ENCODE peak calls at places on chromosome 5, in six cellular contexts. T, P, Y, R, O and M are unnamed samples.

GRCh38 chr5:33556330-33557328 is 115.9 kb downstream of the TARS1 start:
- DNase-seq in Y (no peak), P (no peak), T (no peak), R (no peak), O (peak), M (no peak)

GRCh38 chr5:179763215-179763945 is 30.4 kb upstream of the LTC4S start:
- DNase-seq in P (peak), O (peak), Y (no peak), T (no peak), R (peak), M (peak)

GRCh38 chr5:143495823-143496275 is 92.4 kb upstream of the NR3C1 start:
- DNase-seq in Y (no peak), P (no peak), O (no peak), R (no peak), T (no peak), M (no peak)

GRCh38 chr5:9140711-9141110 is 405.2 kb downstream of the SEMA5A start:
- DNase-seq in P (no peak), R (no peak), T (no peak), Y (no peak), O (no peak), M (no peak)

GRCh38 chr5:153543959-153544470 is 53.5 kb downstream of the GRIA1 start:
- DNase-seq in O (no peak), P (no peak), R (no peak), Y (no peak), T (no peak), M (no peak)

GRCh38 chr5:150778517-150779396 is at the start of gene SMIM3:
- DNase-seq in R (peak), O (peak), Y (no peak), P (peak), T (peak), M (peak)

GRCh38 chr5:132787076-132787475 is 10.0 kb upstream of the SEPTIN8 start:
- DNase-seq in P (no peak), T (no peak), O (no peak), Y (no peak), R (no peak), M (no peak)

GRCh38 chr5:176388003-176388340 is 426 bp downstream of the NOP16 start:
- DNase-seq in P (peak), O (peak), R (peak), T (no peak), Y (no peak), M (no peak)

GRCh38 chr5:67542489-67542888 is 345.9 kb upstream of the CD180 start:
- DNase-seq in P (no peak), R (no peak), Y (no peak), T (no peak), O (no peak), M (no peak)

GRCh38 chr5:179858241-179858585 is 404 bp downstream of the MRNIP start:
- DNase-seq in O (peak), P (peak), Y (peak), R (peak), T (peak), M (peak)

GRCh38 chr5:93789173-93790070 is 48.0 kb upstream of the POU5F2 start:
- DNase-seq in R (no peak), Y (no peak), T (no peak), O (no peak), P (no peak), M (no peak)

GRCh38 chr5:177131711-177132503 is 1.7 kb upstream of the NSD1 start:
- DNase-seq in R (no peak), P (peak), O (no peak), T (peak), Y (no peak), M (peak)

GRCh38 chr5:54251981-54252380 is 58.4 kb downstream of the ARL15 start:
- DNase-seq in P (peak), Y (no peak), R (no peak), T (no peak), O (no peak), M (no peak)

GRCh38 chr5:54242287-54242686 is 68.1 kb downstream of the ARL15 start:
- DNase-seq in Y (no peak), O (no peak), P (no peak), T (no peak), R (no peak), M (no peak)

GRCh38 chr5:54243483-54244080 is 66.8 kb downstream of the ARL15 start:
- DNase-seq in Y (no peak), T (no peak), P (peak), O (peak), R (peak), M (no peak)

GRCh38 chr5:54249210-54250028 is 61.0 kb downstream of the ARL15 start:
- DNase-seq in P (no peak), R (peak), T (no peak), Y (no peak), O (no peak), M (no peak)

GRCh38 chr5:54247226-54247625 is 63.1 kb downstream of the ARL15 start:
- DNase-seq in P (no peak), O (no peak), Y (no peak), R (no peak), T (no peak), M (no peak)
- TF ChIP-seq CREB1 in P (no peak), O (no peak), Y (no peak), R (no peak), T (no peak), M (no peak)

GRCh38 chr5:10704949-10705621 is 55.9 kb downstream of the DAP start:
- DNase-seq in T (no peak), R (peak), P (no peak), O (no peak), Y (no peak), M (no peak)
- TF ChIP-seq CREB1 in T (no peak), R (no peak), P (no peak), O (no peak), Y (no peak), M (no peak)

DNA sequence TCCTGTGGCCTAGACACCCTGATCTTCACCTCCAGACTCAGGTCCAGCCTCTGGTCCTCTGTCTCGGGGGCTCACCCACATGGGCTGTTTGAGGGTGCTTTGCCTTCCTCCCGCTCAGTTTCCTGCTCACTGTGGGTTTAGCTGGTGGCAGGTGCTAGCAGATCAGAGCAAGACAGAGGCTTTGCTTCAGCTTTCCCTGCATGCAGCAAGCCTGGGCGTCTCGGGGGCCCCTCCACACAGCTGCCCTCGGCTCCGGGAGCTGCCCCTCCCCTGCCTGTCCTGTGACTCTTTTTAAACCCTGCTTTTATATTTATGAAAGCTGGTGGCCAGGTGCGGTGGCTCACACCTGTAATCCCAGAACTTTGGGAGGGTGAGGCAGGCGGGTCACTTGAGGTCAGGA is 14.6 kb downstream of the MRPL36 start:
- DNase-seq in R (no peak), O (no peak), P (no peak), Y (no peak), T (no peak), M (no peak)
- TF ChIP-seq CREB1 in R (no peak), O (no peak), P (no peak), Y (no peak), T (no peak), M (no peak)

DNA sequence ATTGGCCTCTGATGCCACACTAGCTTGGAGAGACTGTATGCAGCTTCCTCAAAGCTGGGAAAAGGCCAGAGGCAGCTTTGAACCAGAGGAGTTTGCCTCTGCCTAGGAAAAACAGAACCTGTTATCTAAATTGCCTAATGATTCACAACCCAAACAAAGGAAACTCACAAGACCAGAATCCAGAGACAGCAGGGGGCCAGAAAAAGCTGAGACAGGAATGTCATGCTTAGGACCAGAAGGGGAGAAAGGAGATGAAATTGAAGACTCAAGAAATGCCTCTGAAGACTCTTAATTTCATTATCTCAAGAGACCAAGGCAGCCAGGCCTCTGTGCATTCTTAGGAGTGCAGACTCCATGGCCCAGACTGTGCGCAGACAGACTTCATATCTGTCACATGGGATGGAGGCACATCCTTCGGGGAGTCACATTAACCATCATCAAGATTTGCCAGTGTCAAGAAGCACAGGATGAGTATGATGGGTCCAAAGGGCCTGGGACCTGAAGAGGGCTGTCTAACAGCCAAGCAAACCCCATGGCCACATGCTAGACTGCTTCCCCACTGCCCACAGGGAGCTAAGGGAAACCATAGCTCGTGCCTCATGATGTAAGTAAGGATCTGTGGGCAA is 57.3 kb downstream of the ARSB start:
- DNase-seq in R (no peak), O (peak), P (peak), Y (no peak), T (peak), M (peak)
- TF ChIP-seq CREB1 in R (no peak), O (no peak), P (no peak), Y (no peak), T (no peak), M (no peak)

GRCh38 chr5:137415231-137415681 is 83.9 kb downstream of the SPOCK1 start:
- DNase-seq in T (no peak), P (no peak), R (no peak), Y (no peak), O (no peak), M (no peak)

GRCh38 chr5:137414112-137414511 is 85.0 kb downstream of the SPOCK1 start:
- DNase-seq in Y (no peak), T (no peak), R (no peak), O (no peak), P (no peak), M (no peak)

GRCh38 chr5:137410234-137411010 is 88.7 kb downstream of the SPOCK1 start:
- DNase-seq in P (no peak), O (no peak), Y (no peak), T (no peak), R (no peak), M (no peak)

DNA sequence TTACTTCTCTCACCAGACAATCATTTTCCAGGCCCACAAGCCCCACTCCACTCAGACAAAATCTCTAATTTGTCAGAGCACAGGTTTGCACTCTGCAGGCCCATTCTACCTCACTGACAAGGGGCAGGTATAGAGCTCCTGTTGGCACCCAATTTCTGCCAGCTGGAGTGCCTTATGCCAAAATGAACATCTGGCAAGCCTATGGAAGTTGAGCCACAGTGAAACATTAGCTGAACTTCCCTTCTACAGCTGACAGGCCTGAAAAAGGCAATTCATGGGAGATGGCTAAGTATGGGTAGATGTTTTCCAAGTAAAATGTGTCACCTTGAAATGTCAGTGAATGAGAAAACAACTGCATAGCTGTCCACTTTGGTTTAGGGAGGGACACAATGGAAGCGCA is 87.0 kb downstream of the SPOCK1 start:
- DNase-seq in P (no peak), T (no peak), O (no peak), Y (no peak), R (no peak), M (no peak)
- TF ChIP-seq CREB1 in P (no peak), T (no peak), O (no peak), Y (no peak), R (no peak), M (no peak)

DNA sequence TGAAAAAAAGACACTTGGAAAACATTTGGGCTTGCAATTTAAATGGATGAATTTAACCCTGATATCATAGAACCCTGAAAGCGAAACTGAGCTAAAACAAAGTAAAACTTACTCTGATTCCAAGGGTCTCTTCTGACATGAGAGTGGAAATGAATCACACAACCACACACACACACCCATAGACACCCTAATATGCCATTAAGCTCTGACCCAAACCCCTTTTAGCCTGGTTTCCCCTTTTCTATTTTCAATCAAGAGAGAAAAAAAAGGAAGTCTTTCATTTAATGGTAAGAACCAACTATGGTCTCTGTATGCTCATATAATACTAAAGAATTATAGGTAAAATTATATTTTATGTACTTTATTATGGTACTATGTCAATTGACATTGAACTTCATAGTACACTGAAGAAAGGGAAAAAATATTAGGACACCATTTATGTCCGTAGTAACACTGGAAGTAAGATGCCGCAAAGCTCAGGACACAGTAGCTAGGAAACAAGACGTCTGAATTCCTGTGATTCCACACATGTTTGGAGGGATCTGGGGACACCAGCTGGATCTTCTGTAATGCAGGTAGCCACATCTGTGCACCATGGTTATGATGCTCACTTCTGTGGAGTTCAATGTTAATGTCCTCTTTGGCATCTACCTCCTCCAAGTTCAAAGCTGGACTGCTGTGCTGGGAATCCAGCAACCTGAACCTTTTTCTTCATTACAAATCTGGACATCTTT is 95.8 kb downstream of the PCSK1 start:
- DNase-seq in T (no peak), P (peak), R (no peak), O (no peak), Y (no peak), M (no peak)
- TF ChIP-seq CREB1 in T (no peak), P (no peak), R (no peak), O (no peak), Y (no peak), M (no peak)